ENCODE peak calls at places on chromosome 22, in ten cellular contexts. One of them, this sample, is unnamed. For H3K36me3, the result is how much of the 10 kb centered on the place peaks cover.

GRCh38 chr22:30591191-30591587 is 521 bp downstream of the PES1 start:
- DNase-seq in endothelial cell of umbilical vein: peak
- DNase-seq in WERI-Rb-1: no peak
- DNase-seq in brain microvascular endothelial cell: peak
- DNase-seq in fibroblast of lung: peak
- DNase-seq in tibial nerve: no peak
- DNase-seq in PC-9: no peak
- DNase-seq in heart right ventricle: no peak
- DNase-seq in psoas muscle: no peak
- DNase-seq in body of pancreas: no peak
- DNase-seq in this sample: no peak

GRCh38 chr22:27105142-27106025 is 448.0 kb downstream of the MIAT start:
- DNase-seq in endothelial cell of umbilical vein: peak
- DNase-seq in WERI-Rb-1: no peak
- DNase-seq in brain microvascular endothelial cell: peak
- DNase-seq in fibroblast of lung: peak
- DNase-seq in tibial nerve: peak
- DNase-seq in PC-9: no peak
- DNase-seq in heart right ventricle: peak
- DNase-seq in psoas muscle: peak
- DNase-seq in body of pancreas: peak
- DNase-seq in this sample: peak

GRCh38 chr22:19965771-19966709 is 24.4 kb upstream of the TXNRD2 start:
- DNase-seq in endothelial cell of umbilical vein: no peak
- DNase-seq in WERI-Rb-1: no peak
- DNase-seq in brain microvascular endothelial cell: no peak
- DNase-seq in fibroblast of lung: no peak
- DNase-seq in tibial nerve: no peak
- DNase-seq in PC-9: no peak
- DNase-seq in heart right ventricle: no peak
- DNase-seq in psoas muscle: no peak
- DNase-seq in body of pancreas: no peak
- DNase-seq in this sample: no peak

GRCh38 chr22:40176921-40177737 is 596 bp upstream of the TNRC6B start:
- DNase-seq in endothelial cell of umbilical vein: peak
- DNase-seq in WERI-Rb-1: peak
- DNase-seq in brain microvascular endothelial cell: peak
- DNase-seq in fibroblast of lung: peak
- DNase-seq in tibial nerve: no peak
- DNase-seq in PC-9: peak
- DNase-seq in heart right ventricle: no peak
- DNase-seq in psoas muscle: no peak
- DNase-seq in body of pancreas: peak
- DNase-seq in this sample: peak

GRCh38 chr22:19936513-19936912 is 5.1 kb upstream of the COMT start:
- DNase-seq in endothelial cell of umbilical vein: no peak
- DNase-seq in WERI-Rb-1: no peak
- DNase-seq in brain microvascular endothelial cell: no peak
- DNase-seq in fibroblast of lung: no peak
- DNase-seq in tibial nerve: no peak
- DNase-seq in PC-9: no peak
- DNase-seq in heart right ventricle: no peak
- DNase-seq in psoas muscle: no peak
- DNase-seq in body of pancreas: no peak
- DNase-seq in this sample: no peak

GRCh38 chr22:42856865-42857704 is at the start of gene ARFGAP3:
- DNase-seq in endothelial cell of umbilical vein: peak
- DNase-seq in WERI-Rb-1: peak
- DNase-seq in brain microvascular endothelial cell: peak
- DNase-seq in fibroblast of lung: peak
- DNase-seq in tibial nerve: peak
- DNase-seq in PC-9: peak
- DNase-seq in heart right ventricle: peak
- DNase-seq in psoas muscle: peak
- DNase-seq in body of pancreas: peak
- DNase-seq in this sample: peak

GRCh38 chr22:20117656-20118571 is 888 bp upstream of the TRMT2A start:
- DNase-seq in endothelial cell of umbilical vein: peak
- DNase-seq in WERI-Rb-1: no peak
- DNase-seq in brain microvascular endothelial cell: peak
- DNase-seq in fibroblast of lung: peak
- DNase-seq in tibial nerve: no peak
- DNase-seq in PC-9: no peak
- DNase-seq in heart right ventricle: peak
- DNase-seq in psoas muscle: peak
- DNase-seq in body of pancreas: no peak
- DNase-seq in this sample: peak

GRCh38 chr22:24325105-24325757 is 54.6 kb downstream of the SPECC1L start:
- DNase-seq in endothelial cell of umbilical vein: peak
- DNase-seq in WERI-Rb-1: peak
- DNase-seq in brain microvascular endothelial cell: peak
- DNase-seq in fibroblast of lung: peak
- DNase-seq in tibial nerve: no peak
- DNase-seq in PC-9: peak
- DNase-seq in heart right ventricle: peak
- DNase-seq in psoas muscle: no peak
- DNase-seq in body of pancreas: no peak
- DNase-seq in this sample: peak

GRCh38 chr22:22879675-22880029 is 8.0 kb upstream of the IGLL5 start:
- DNase-seq in endothelial cell of umbilical vein: no peak
- DNase-seq in WERI-Rb-1: no peak
- DNase-seq in brain microvascular endothelial cell: no peak
- DNase-seq in fibroblast of lung: no peak
- DNase-seq in tibial nerve: no peak
- DNase-seq in PC-9: no peak
- DNase-seq in heart right ventricle: no peak
- DNase-seq in psoas muscle: no peak
- DNase-seq in body of pancreas: no peak
- DNase-seq in this sample: no peak

GRCh38 chr22:22877523-22878210 is 9.9 kb upstream of the IGLL5 start:
- DNase-seq in endothelial cell of umbilical vein: peak
- DNase-seq in WERI-Rb-1: peak
- DNase-seq in brain microvascular endothelial cell: peak
- DNase-seq in fibroblast of lung: peak
- DNase-seq in tibial nerve: no peak
- DNase-seq in PC-9: no peak
- DNase-seq in heart right ventricle: peak
- DNase-seq in psoas muscle: no peak
- DNase-seq in body of pancreas: peak
- DNase-seq in this sample: peak

GRCh38 chr22:22878211-22878570 is 9.4 kb upstream of the IGLL5 start:
- DNase-seq in endothelial cell of umbilical vein: no peak
- DNase-seq in WERI-Rb-1: no peak
- DNase-seq in brain microvascular endothelial cell: no peak
- DNase-seq in fibroblast of lung: no peak
- DNase-seq in tibial nerve: no peak
- DNase-seq in PC-9: no peak
- DNase-seq in heart right ventricle: no peak
- DNase-seq in psoas muscle: no peak
- DNase-seq in body of pancreas: no peak
- DNase-seq in this sample: no peak

GRCh38 chr22:22880645-22881044 is 7.0 kb upstream of the IGLL5 start:
- DNase-seq in endothelial cell of umbilical vein: no peak
- DNase-seq in WERI-Rb-1: no peak
- DNase-seq in brain microvascular endothelial cell: no peak
- DNase-seq in fibroblast of lung: no peak
- DNase-seq in tibial nerve: no peak
- DNase-seq in PC-9: no peak
- DNase-seq in heart right ventricle: no peak
- DNase-seq in psoas muscle: no peak
- DNase-seq in body of pancreas: no peak
- DNase-seq in this sample: no peak

DNA sequence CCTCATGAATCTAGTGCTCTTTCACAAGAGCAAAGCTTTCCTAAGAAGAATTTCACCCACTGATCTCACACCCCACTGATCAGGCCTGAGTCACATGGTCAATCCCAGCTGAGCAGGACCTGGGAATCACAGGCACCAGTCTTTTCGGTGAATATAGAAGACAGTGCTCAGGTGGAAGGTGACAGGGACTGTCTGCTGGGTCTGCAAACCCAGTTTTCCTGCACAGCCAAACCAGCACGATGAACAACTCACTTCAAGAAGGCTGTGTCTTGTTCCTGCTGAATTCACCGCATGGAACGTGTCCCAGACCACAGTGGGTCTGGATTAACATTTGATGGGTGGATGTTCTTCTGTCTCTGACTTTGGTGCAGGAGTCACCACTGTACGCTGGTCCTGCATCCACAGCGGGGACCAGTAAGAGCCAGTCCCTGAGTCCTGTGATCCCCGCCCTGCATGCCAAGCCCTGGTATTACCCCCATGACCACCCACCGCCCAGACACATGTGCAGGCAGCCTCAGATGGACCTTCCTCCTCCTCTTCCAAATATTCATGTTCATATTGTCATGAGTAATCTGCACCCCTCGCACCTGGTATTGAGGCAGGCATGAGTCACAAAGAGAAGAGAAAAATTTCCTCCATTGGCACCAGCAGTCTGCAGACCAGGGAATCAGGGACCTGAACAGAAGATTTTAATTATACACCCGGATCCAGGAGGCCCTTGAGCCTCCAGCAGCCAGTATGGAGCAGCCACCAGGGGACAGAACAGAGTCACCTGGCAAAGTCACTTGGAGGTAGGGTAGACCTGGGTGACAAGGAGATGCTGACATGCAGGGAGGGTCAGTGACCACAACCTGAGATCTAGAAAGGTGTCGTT is 8.6 kb upstream of the IGLL5 start:
- DNase-seq in endothelial cell of umbilical vein: no peak
- DNase-seq in WERI-Rb-1: no peak
- DNase-seq in brain microvascular endothelial cell: no peak
- DNase-seq in fibroblast of lung: no peak
- DNase-seq in tibial nerve: no peak
- DNase-seq in PC-9: no peak
- DNase-seq in heart right ventricle: no peak
- DNase-seq in psoas muscle: no peak
- DNase-seq in body of pancreas: no peak
- DNase-seq in this sample: no peak
- TF ChIP-seq CTCF in endothelial cell of umbilical vein: no peak
- TF ChIP-seq CTCF in WERI-Rb-1: peak
- TF ChIP-seq CTCF in brain microvascular endothelial cell: no peak
- TF ChIP-seq CTCF in fibroblast of lung: no peak
- TF ChIP-seq CTCF in tibial nerve: no peak
- TF ChIP-seq CTCF in PC-9: no peak
- TF ChIP-seq CTCF in heart right ventricle: no peak
- TF ChIP-seq CTCF in psoas muscle: no peak
- TF ChIP-seq CTCF in body of pancreas: no peak
- TF ChIP-seq CTCF in this sample: no peak

GRCh38 chr22:50461979-50462540 is 12.8 kb downstream of the SBF1 start:
- DNase-seq in endothelial cell of umbilical vein: no peak
- DNase-seq in WERI-Rb-1: no peak
- DNase-seq in brain microvascular endothelial cell: no peak
- DNase-seq in fibroblast of lung: no peak
- DNase-seq in tibial nerve: no peak
- DNase-seq in PC-9: no peak
- DNase-seq in heart right ventricle: no peak
- DNase-seq in psoas muscle: no peak
- DNase-seq in body of pancreas: no peak
- DNase-seq in this sample: no peak

GRCh38 chr22:50460942-50461341 is 13.9 kb downstream of the SBF1 start:
- DNase-seq in endothelial cell of umbilical vein: no peak
- DNase-seq in WERI-Rb-1: no peak
- DNase-seq in brain microvascular endothelial cell: no peak
- DNase-seq in fibroblast of lung: no peak
- DNase-seq in tibial nerve: no peak
- DNase-seq in PC-9: no peak
- DNase-seq in heart right ventricle: no peak
- DNase-seq in psoas muscle: no peak
- DNase-seq in body of pancreas: no peak
- DNase-seq in this sample: no peak

GRCh38 chr22:50463188-50463900 is 11.5 kb downstream of the SBF1 start:
- DNase-seq in endothelial cell of umbilical vein: no peak
- DNase-seq in WERI-Rb-1: no peak
- DNase-seq in brain microvascular endothelial cell: no peak
- DNase-seq in fibroblast of lung: no peak
- DNase-seq in tibial nerve: no peak
- DNase-seq in PC-9: no peak
- DNase-seq in heart right ventricle: no peak
- DNase-seq in psoas muscle: no peak
- DNase-seq in body of pancreas: no peak
- DNase-seq in this sample: no peak

GRCh38 chr22:50459443-50460140 is 15.2 kb downstream of the SBF1 start:
- DNase-seq in endothelial cell of umbilical vein: no peak
- DNase-seq in WERI-Rb-1: no peak
- DNase-seq in brain microvascular endothelial cell: no peak
- DNase-seq in fibroblast of lung: no peak
- DNase-seq in tibial nerve: no peak
- DNase-seq in PC-9: no peak
- DNase-seq in heart right ventricle: no peak
- DNase-seq in psoas muscle: no peak
- DNase-seq in body of pancreas: no peak
- DNase-seq in this sample: no peak

DNA sequence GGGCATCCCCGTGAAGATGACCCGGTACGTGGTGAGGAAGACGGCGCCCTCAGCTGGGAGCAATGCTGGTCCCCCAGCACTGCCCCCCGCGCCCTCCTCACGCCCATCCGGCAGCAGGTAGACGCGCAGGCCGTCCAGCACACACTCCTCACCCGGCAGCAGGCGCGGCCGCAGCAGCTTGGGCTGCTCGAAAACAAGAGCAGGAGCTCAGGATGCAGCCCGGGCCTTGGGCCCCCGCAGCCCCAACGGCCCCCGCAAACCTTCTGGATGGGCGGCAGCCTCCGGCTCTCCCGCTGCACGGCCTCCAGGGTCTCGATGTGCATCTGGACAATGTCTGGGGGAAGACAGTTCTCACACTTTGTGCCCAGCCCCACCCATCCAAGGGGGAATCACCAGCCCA is 13.3 kb downstream of the SBF1 start:
- DNase-seq in endothelial cell of umbilical vein: no peak
- DNase-seq in WERI-Rb-1: no peak
- DNase-seq in brain microvascular endothelial cell: no peak
- DNase-seq in fibroblast of lung: no peak
- DNase-seq in tibial nerve: no peak
- DNase-seq in PC-9: no peak
- DNase-seq in heart right ventricle: no peak
- DNase-seq in psoas muscle: no peak
- DNase-seq in body of pancreas: no peak
- DNase-seq in this sample: no peak
- H3K36me3 ChIP-seq in endothelial cell of umbilical vein: half or more
- H3K36me3 ChIP-seq in WERI-Rb-1: half or more
- H3K36me3 ChIP-seq in brain microvascular endothelial cell: half or more
- H3K36me3 ChIP-seq in fibroblast of lung: under half
- H3K36me3 ChIP-seq in tibial nerve: half or more
- H3K36me3 ChIP-seq in PC-9: under half
- H3K36me3 ChIP-seq in heart right ventricle: under half
- H3K36me3 ChIP-seq in psoas muscle: half or more
- H3K36me3 ChIP-seq in body of pancreas: under half
- H3K36me3 ChIP-seq in this sample: half or more

GRCh38 chr22:36497910-36498669 is 8.8 kb downstream of the FOXRED2 start:
- DNase-seq in endothelial cell of umbilical vein: no peak
- DNase-seq in WERI-Rb-1: peak
- DNase-seq in brain microvascular endothelial cell: no peak
- DNase-seq in fibroblast of lung: no peak
- DNase-seq in tibial nerve: no peak
- DNase-seq in PC-9: no peak
- DNase-seq in heart right ventricle: no peak
- DNase-seq in psoas muscle: no peak
- DNase-seq in body of pancreas: no peak
- DNase-seq in this sample: no peak
- TF ChIP-seq CTCF in endothelial cell of umbilical vein: no peak
- TF ChIP-seq CTCF in WERI-Rb-1: peak
- TF ChIP-seq CTCF in brain microvascular endothelial cell: peak
- TF ChIP-seq CTCF in fibroblast of lung: no peak
- TF ChIP-seq CTCF in tibial nerve: no peak
- TF ChIP-seq CTCF in PC-9: no peak
- TF ChIP-seq CTCF in heart right ventricle: no peak
- TF ChIP-seq CTCF in psoas muscle: no peak
- TF ChIP-seq CTCF in body of pancreas: no peak
- TF ChIP-seq CTCF in this sample: no peak

GRCh38 chr22:50570861-50571260 is 7.4 kb downstream of the CPT1B start:
- DNase-seq in endothelial cell of umbilical vein: no peak
- DNase-seq in WERI-Rb-1: no peak
- DNase-seq in brain microvascular endothelial cell: no peak
- DNase-seq in fibroblast of lung: no peak
- DNase-seq in tibial nerve: no peak
- DNase-seq in PC-9: no peak
- DNase-seq in heart right ventricle: no peak
- DNase-seq in psoas muscle: no peak
- DNase-seq in body of pancreas: no peak
- DNase-seq in this sample: no peak

GRCh38 chr22:50569041-50569459 is 6.3 kb upstream of the SYCE3 start:
- DNase-seq in endothelial cell of umbilical vein: no peak
- DNase-seq in WERI-Rb-1: no peak
- DNase-seq in brain microvascular endothelial cell: no peak
- DNase-seq in fibroblast of lung: no peak
- DNase-seq in tibial nerve: no peak
- DNase-seq in PC-9: no peak
- DNase-seq in heart right ventricle: no peak
- DNase-seq in psoas muscle: no peak
- DNase-seq in body of pancreas: peak
- DNase-seq in this sample: peak

GRCh38 chr22:50569896-50570535 is 7.3 kb upstream of the SYCE3 start:
- DNase-seq in endothelial cell of umbilical vein: no peak
- DNase-seq in WERI-Rb-1: no peak
- DNase-seq in brain microvascular endothelial cell: no peak
- DNase-seq in fibroblast of lung: no peak
- DNase-seq in tibial nerve: no peak
- DNase-seq in PC-9: no peak
- DNase-seq in heart right ventricle: no peak
- DNase-seq in psoas muscle: no peak
- DNase-seq in body of pancreas: no peak
- DNase-seq in this sample: no peak

GRCh38 chr22:50568626-50569025 is 5.9 kb upstream of the SYCE3 start:
- DNase-seq in endothelial cell of umbilical vein: no peak
- DNase-seq in WERI-Rb-1: no peak
- DNase-seq in brain microvascular endothelial cell: no peak
- DNase-seq in fibroblast of lung: no peak
- DNase-seq in tibial nerve: no peak
- DNase-seq in PC-9: no peak
- DNase-seq in heart right ventricle: no peak
- DNase-seq in psoas muscle: no peak
- DNase-seq in body of pancreas: peak
- DNase-seq in this sample: peak

DNA sequence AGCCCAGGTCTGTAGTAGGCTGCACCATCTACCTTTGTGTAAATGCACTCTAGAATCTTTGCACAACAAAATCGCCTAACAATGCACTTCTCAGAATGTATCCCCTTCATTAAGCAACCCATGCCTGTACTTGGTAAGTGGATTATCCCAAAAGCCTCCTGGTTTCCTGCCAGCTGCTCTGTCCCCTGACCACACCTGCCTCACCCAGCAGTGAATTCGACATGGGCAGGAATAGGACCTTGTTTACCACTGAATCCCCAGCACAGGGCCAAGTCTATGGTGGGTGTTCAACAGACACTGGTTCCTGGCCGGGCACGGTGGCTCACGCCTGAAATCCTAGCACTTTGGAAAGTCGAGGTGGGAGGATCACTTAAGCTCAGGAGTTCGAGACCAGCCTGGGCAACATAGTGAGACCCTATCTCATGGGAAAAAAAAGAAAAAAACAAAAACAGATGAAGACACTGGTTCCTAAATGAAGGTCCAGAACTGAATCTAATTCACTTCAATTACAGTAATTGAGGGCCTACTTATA is 5.1 kb upstream of the SYCE3 start:
- DNase-seq in endothelial cell of umbilical vein: no peak
- DNase-seq in WERI-Rb-1: no peak
- DNase-seq in brain microvascular endothelial cell: no peak
- DNase-seq in fibroblast of lung: no peak
- DNase-seq in tibial nerve: no peak
- DNase-seq in PC-9: no peak
- DNase-seq in heart right ventricle: no peak
- DNase-seq in psoas muscle: no peak
- DNase-seq in body of pancreas: no peak
- DNase-seq in this sample: no peak
- H3K36me3 ChIP-seq in endothelial cell of umbilical vein: under half
- H3K36me3 ChIP-seq in WERI-Rb-1: under half
- H3K36me3 ChIP-seq in brain microvascular endothelial cell: under half
- H3K36me3 ChIP-seq in fibroblast of lung: under half
- H3K36me3 ChIP-seq in tibial nerve: under half
- H3K36me3 ChIP-seq in PC-9: under half
- H3K36me3 ChIP-seq in heart right ventricle: under half
- H3K36me3 ChIP-seq in psoas muscle: half or more
- H3K36me3 ChIP-seq in body of pancreas: under half
- H3K36me3 ChIP-seq in this sample: under half

This sample was measured in adrenal gland.